ENCODE peak calls at places on chromosome 21, in five cellular contexts. One of them, this sample, is unnamed.

GRCh38 chr21:43269461-43269860 is 100.7 kb downstream of the CRYAA start:
- DNase-seq in osteoblast: peak
- DNase-seq in lung: no peak
- DNase-seq in fibroblast of lung: no peak
- DNase-seq in GM12865: peak
- DNase-seq in this sample: no peak

GRCh38 chr21:34126269-34126668 is 52.9 kb downstream of the MRPS6 start:
- DNase-seq in osteoblast: no peak
- DNase-seq in fibroblast of lung: peak
- DNase-seq in GM12865: no peak
- DNase-seq in lung: no peak
- DNase-seq in this sample: no peak

GRCh38 chr21:45945868-45946210 is 35.7 kb upstream of the COL6A1 start:
- DNase-seq in osteoblast: peak
- DNase-seq in fibroblast of lung: no peak
- DNase-seq in GM12865: no peak
- DNase-seq in lung: no peak
- DNase-seq in this sample: no peak

GRCh38 chr21:25949701-25950100 is 214.9 kb downstream of the GABPA start:
- DNase-seq in GM12865: no peak
- DNase-seq in fibroblast of lung: no peak
- DNase-seq in osteoblast: no peak
- DNase-seq in lung: no peak
- DNase-seq in this sample: no peak

GRCh38 chr21:43832158-43832550 is 32.9 kb upstream of the AGPAT3 start:
- DNase-seq in GM12865: no peak
- DNase-seq in lung: no peak
- DNase-seq in osteoblast: peak
- DNase-seq in fibroblast of lung: no peak
- DNase-seq in this sample: no peak

GRCh38 chr21:42645211-42646075 is 8.0 kb upstream of the PDE9A start:
- DNase-seq in GM12865: no peak
- DNase-seq in fibroblast of lung: no peak
- DNase-seq in lung: no peak
- DNase-seq in osteoblast: peak
- DNase-seq in this sample: no peak

GRCh38 chr21:41322496-41323382 is 6.1 kb downstream of the FAM3B start:
- DNase-seq in osteoblast: peak
- DNase-seq in GM12865: no peak
- DNase-seq in lung: no peak
- DNase-seq in fibroblast of lung: no peak
- DNase-seq in this sample: no peak

GRCh38 chr21:26146681-26147080 is 23.9 kb downstream of the APP start:
- DNase-seq in fibroblast of lung: no peak
- DNase-seq in lung: no peak
- DNase-seq in osteoblast: no peak
- DNase-seq in GM12865: no peak
- DNase-seq in this sample: no peak

GRCh38 chr21:35212393-35213127 is 163.5 kb upstream of the RUNX1 start:
- DNase-seq in GM12865: no peak
- DNase-seq in lung: peak
- DNase-seq in osteoblast: no peak
- DNase-seq in fibroblast of lung: peak
- DNase-seq in this sample: peak

GRCh38 chr21:45975017-45975595 is 6.5 kb upstream of the COL6A1 start:
- DNase-seq in GM12865: no peak
- DNase-seq in osteoblast: peak
- DNase-seq in fibroblast of lung: no peak
- DNase-seq in lung: no peak
- DNase-seq in this sample: no peak

GRCh38 chr21:25944672-25945213 is 210.0 kb downstream of the GABPA start:
- DNase-seq in lung: no peak
- DNase-seq in GM12865: no peak
- DNase-seq in fibroblast of lung: peak
- DNase-seq in osteoblast: no peak
- DNase-seq in this sample: no peak

GRCh38 chr21:42847051-42847707 is 32.2 kb downstream of the WDR4 start:
- DNase-seq in osteoblast: peak
- DNase-seq in lung: no peak
- DNase-seq in fibroblast of lung: no peak
- DNase-seq in GM12865: no peak
- DNase-seq in this sample: no peak

GRCh38 chr21:20783611-20784010 is 214.6 kb upstream of the NCAM2 start:
- DNase-seq in osteoblast: no peak
- DNase-seq in GM12865: no peak
- DNase-seq in lung: no peak
- DNase-seq in fibroblast of lung: no peak
- DNase-seq in this sample: no peak

GRCh38 chr21:31554511-31555022 is 104.9 kb upstream of the SOD1 start:
- DNase-seq in lung: no peak
- DNase-seq in fibroblast of lung: no peak
- DNase-seq in osteoblast: peak
- DNase-seq in GM12865: peak
- DNase-seq in this sample: no peak

GRCh38 chr21:45929477-45929876 is 52.1 kb upstream of the COL6A1 start:
- DNase-seq in GM12865: no peak
- DNase-seq in osteoblast: no peak
- DNase-seq in fibroblast of lung: no peak
- DNase-seq in lung: no peak
- DNase-seq in this sample: no peak

GRCh38 chr21:27060190-27060589 is 93.3 kb upstream of the ADAMTS5 start:
- DNase-seq in lung: no peak
- DNase-seq in osteoblast: peak
- DNase-seq in GM12865: no peak
- DNase-seq in fibroblast of lung: peak
- DNase-seq in this sample: no peak

GRCh38 chr21:31630062-31630711 is 29.3 kb upstream of the SOD1 start:
- DNase-seq in GM12865: no peak
- DNase-seq in fibroblast of lung: peak
- DNase-seq in osteoblast: no peak
- DNase-seq in lung: peak
- DNase-seq in this sample: peak

GRCh38 chr21:26965567-26966359 is 1.1 kb downstream of the ADAMTS5 start:
- DNase-seq in GM12865: no peak
- DNase-seq in osteoblast: peak
- DNase-seq in fibroblast of lung: no peak
- DNase-seq in lung: no peak
- DNase-seq in this sample: no peak

GRCh38 chr21:41950941-41951408 is 2.8 kb downstream of the C2CD2 start:
- DNase-seq in lung: no peak
- DNase-seq in GM12865: no peak
- DNase-seq in osteoblast: peak
- DNase-seq in fibroblast of lung: no peak
- DNase-seq in this sample: no peak

GRCh38 chr21:41660748-41661147 is 106.1 kb downstream of the RIPK4 start:
- DNase-seq in osteoblast: peak
- DNase-seq in lung: no peak
- DNase-seq in GM12865: no peak
- DNase-seq in fibroblast of lung: no peak
- DNase-seq in this sample: no peak

GRCh38 chr21:26093094-26093493 is 77.5 kb downstream of the APP start:
- DNase-seq in fibroblast of lung: peak
- DNase-seq in osteoblast: no peak
- DNase-seq in GM12865: no peak
- DNase-seq in lung: no peak
- DNase-seq in this sample: no peak

GRCh38 chr21:14995695-14996490 is 68.9 kb downstream of the NRIP1 start:
- DNase-seq in GM12865: no peak
- DNase-seq in fibroblast of lung: peak
- DNase-seq in osteoblast: no peak
- DNase-seq in lung: no peak
- DNase-seq in this sample: no peak

GRCh38 chr21:41369105-41369914 is 7.5 kb downstream of the MX2 start:
- DNase-seq in fibroblast of lung: no peak
- DNase-seq in GM12865: peak
- DNase-seq in osteoblast: no peak
- DNase-seq in lung: no peak
- DNase-seq in this sample: no peak

GRCh38 chr21:14273736-14274538 is 58.0 kb downstream of the RBM11 start:
- DNase-seq in osteoblast: peak
- DNase-seq in GM12865: no peak
- DNase-seq in fibroblast of lung: no peak
- DNase-seq in lung: peak
- DNase-seq in this sample: no peak

GRCh38 chr21:27681841-27682240 is 715.0 kb upstream of the ADAMTS5 start:
- DNase-seq in osteoblast: peak
- DNase-seq in fibroblast of lung: peak
- DNase-seq in lung: no peak
- DNase-seq in GM12865: no peak
- DNase-seq in this sample: peak

GRCh38 chr21:37939251-37939650 is 23.0 kb upstream of the KCNJ6 start:
- DNase-seq in osteoblast: no peak
- DNase-seq in fibroblast of lung: no peak
- DNase-seq in lung: no peak
- DNase-seq in GM12865: no peak
- DNase-seq in this sample: no peak

GRCh38 chr21:39184050-39184980 is 1.1 kb upstream of the PSMG1 start:
- DNase-seq in lung: no peak
- DNase-seq in osteoblast: no peak
- DNase-seq in fibroblast of lung: no peak
- DNase-seq in GM12865: peak
- DNase-seq in this sample: no peak

GRCh38 chr21:16280731-16281130 is 550.9 kb downstream of the USP25 start:
- DNase-seq in osteoblast: no peak
- DNase-seq in GM12865: no peak
- DNase-seq in lung: no peak
- DNase-seq in fibroblast of lung: peak
- DNase-seq in this sample: no peak
- H3K4me3 ChIP-seq in osteoblast: peak
- H3K4me3 ChIP-seq in GM12865: no peak
- H3K4me3 ChIP-seq in lung: no peak
- H3K4me3 ChIP-seq in fibroblast of lung: peak
- H3K4me3 ChIP-seq in this sample: no peak

DNA sequence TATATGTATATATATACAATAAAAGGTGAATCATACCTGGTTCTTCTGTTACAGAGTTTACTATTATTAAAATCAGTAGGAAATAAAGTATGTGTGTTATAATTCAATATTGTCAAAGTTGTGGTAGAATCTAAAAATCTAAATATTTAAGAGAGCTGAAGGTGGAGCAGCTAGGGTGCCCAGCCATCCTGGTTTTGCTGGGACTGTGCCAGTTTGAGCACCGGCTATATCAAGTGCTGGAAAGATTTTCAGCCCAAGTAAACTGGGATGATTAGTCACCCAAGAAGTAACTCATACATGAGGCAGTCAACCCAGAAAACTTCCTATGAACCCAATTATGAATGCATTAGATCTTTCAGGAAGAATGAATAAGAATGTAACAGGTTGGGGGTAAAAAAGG is 16.9 kb upstream of the KRTAP19-5 start:
- DNase-seq in osteoblast: no peak
- DNase-seq in GM12865: no peak
- DNase-seq in fibroblast of lung: no peak
- DNase-seq in lung: no peak
- DNase-seq in this sample: no peak
- H3K4me3 ChIP-seq in osteoblast: no peak
- H3K4me3 ChIP-seq in GM12865: no peak
- H3K4me3 ChIP-seq in fibroblast of lung: no peak
- H3K4me3 ChIP-seq in lung: no peak
- H3K4me3 ChIP-seq in this sample: no peak

DNA sequence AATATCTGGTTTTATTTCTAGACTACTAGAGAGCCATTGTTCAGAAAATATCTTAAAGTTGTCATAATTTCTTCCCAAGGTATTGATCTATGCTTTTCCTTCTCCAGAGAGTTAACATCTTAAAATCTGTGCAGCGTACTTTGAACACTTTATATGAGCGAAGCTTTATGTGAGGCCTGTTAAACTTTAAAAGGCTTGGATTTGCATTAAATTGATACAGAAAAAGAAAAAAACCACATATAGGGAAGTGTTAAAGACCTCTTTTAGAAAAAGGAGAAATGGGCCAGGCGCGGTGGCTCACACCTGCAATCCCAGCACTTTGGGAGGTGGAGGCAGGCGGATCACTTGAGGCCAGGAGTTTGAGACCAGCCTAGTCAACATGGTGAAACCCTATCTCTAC is 59.2 kb upstream of the MORC3 start:
- DNase-seq in GM12865: no peak
- DNase-seq in fibroblast of lung: no peak
- DNase-seq in osteoblast: no peak
- DNase-seq in lung: no peak
- DNase-seq in this sample: no peak
- H3K4me3 ChIP-seq in GM12865: peak
- H3K4me3 ChIP-seq in fibroblast of lung: peak
- H3K4me3 ChIP-seq in osteoblast: peak
- H3K4me3 ChIP-seq in lung: no peak
- H3K4me3 ChIP-seq in this sample: no peak

GRCh38 chr21:29334717-29335428 is 36.2 kb downstream of the BACH1 start:
- DNase-seq in GM12865: no peak
- DNase-seq in osteoblast: no peak
- DNase-seq in fibroblast of lung: peak
- DNase-seq in lung: no peak
- DNase-seq in this sample: no peak

GRCh38 chr21:29333355-29333746 is 34.6 kb downstream of the BACH1 start:
- DNase-seq in osteoblast: no peak
- DNase-seq in GM12865: no peak
- DNase-seq in fibroblast of lung: no peak
- DNase-seq in lung: no peak
- DNase-seq in this sample: no peak

GRCh38 chr21:29335720-29336119 is 37.0 kb downstream of the BACH1 start:
- DNase-seq in GM12865: no peak
- DNase-seq in fibroblast of lung: peak
- DNase-seq in lung: no peak
- DNase-seq in osteoblast: peak
- DNase-seq in this sample: no peak

GRCh38 chr21:29330797-29331196 is 32.1 kb downstream of the BACH1 start:
- DNase-seq in GM12865: no peak
- DNase-seq in fibroblast of lung: no peak
- DNase-seq in lung: no peak
- DNase-seq in osteoblast: no peak
- DNase-seq in this sample: no peak

DNA sequence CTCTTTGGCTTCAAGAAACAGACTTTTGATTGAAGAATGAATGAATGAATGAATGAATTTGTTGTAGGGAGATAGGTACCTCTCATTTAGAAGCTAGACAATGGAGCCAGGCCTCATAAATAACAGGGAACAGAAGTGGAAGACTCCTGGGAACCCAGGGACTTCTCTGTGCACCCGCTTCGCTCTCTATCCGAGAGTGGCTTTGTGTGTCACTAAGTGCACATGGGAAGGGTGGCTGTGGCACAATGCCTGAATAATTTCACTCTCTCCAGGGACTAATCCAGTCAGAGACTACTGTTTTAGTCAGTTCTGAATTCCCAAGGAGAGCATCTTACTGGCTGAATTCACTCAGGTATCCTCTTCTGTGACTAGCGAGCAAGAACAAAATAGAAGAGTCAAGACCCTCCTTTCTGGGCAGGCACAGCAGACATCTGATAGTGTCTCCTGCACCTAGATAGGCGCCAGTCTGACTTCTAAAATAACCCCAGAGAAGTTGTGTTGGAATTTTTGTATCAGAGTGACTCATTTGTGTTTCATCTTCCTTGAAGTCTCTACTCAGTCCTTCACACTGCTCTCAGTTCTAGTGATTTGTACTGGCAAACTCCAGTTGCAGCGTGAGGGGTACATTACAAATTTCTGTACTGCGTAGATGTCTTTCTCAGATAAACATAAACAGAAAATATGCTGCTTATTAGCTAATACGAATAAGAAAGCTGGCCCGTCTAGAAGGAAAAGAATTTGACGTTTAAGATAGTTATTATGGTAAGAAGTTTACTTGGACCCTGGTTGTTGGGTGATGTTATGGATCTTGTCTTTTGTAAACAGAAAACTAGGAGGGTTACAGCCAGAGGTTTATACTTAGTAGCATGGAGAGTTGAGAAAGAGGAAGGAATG is 34.0 kb downstream of the BACH1 start:
- DNase-seq in lung: no peak
- DNase-seq in osteoblast: peak
- DNase-seq in GM12865: no peak
- DNase-seq in fibroblast of lung: peak
- DNase-seq in this sample: no peak
- H3K4me3 ChIP-seq in lung: no peak
- H3K4me3 ChIP-seq in osteoblast: no peak
- H3K4me3 ChIP-seq in GM12865: no peak
- H3K4me3 ChIP-seq in fibroblast of lung: no peak
- H3K4me3 ChIP-seq in this sample: no peak

This sample was measured in retinal pigment epithelial cell.